ENCODE peak calls at places on chromosomes 6 and 20, in seven cellular contexts. Z is HFFc6; H is activated CD4-positive, alpha-beta T cell treated with anti-CD3 and anti-CD28 coated beads, Interleukin-2, amount 50 U/mL, for 1 hour; V is AG04449; S is NCI-H69; D is Kasumi-1; K is A172. G is an unnamed sample.

GRCh38 chr20:24607402-24607801 is 138.0 kb downstream of the SYNDIG1 start:
- DNase-seq in V (no peak), Z (no peak), S (no peak), D (no peak), K (no peak), H (no peak), G (no peak)

GRCh38 chr6:15088904-15089568 is 156.8 kb upstream of the JARID2 start:
- DNase-seq in V (no peak), H (no peak), K (peak), S (peak), D (no peak), Z (no peak), G (no peak)

GRCh38 chr6:21826031-21826430 is 232.5 kb downstream of the SOX4 start:
- DNase-seq in H (no peak), K (peak), Z (no peak), D (no peak), V (no peak), S (no peak), G (no peak)

GRCh38 chr6:16639689-16640480 is 121.4 kb downstream of the ATXN1 start:
- DNase-seq in S (no peak), Z (peak), V (no peak), H (no peak), D (no peak), K (peak), G (no peak)

GRCh38 chr6:7633361-7633760 is 43.4 kb downstream of the SNRNP48 start:
- DNase-seq in H (no peak), D (no peak), K (peak), V (no peak), Z (no peak), S (peak), G (no peak)

GRCh38 chr6:153790881-153791473 is 248.1 kb upstream of the OPRM1 start:
- DNase-seq in H (no peak), S (peak), K (peak), D (peak), Z (no peak), V (no peak), G (peak)

GRCh38 chr6:123598011-123598410 is 38.7 kb downstream of the TRDN start:
- DNase-seq in H (no peak), K (no peak), V (no peak), Z (no peak), D (no peak), S (no peak), G (no peak)

GRCh38 chr6:146851837-146852236 is 253.1 kb downstream of the ADGB start:
- DNase-seq in D (no peak), V (peak), S (no peak), K (peak), H (no peak), Z (peak), G (no peak)

GRCh38 chr20:30812739-30813411 is 444.6 kb upstream of the DEFB115 start:
- DNase-seq in S (no peak), H (no peak), D (no peak), V (no peak), K (no peak), Z (no peak), G (no peak)

GRCh38 chr6:25279748-25280616 is 808 bp downstream of the CARMIL1 start:
- DNase-seq in D (no peak), K (peak), Z (no peak), V (no peak), S (peak), H (peak), G (no peak)

GRCh38 chr6:98477231-98477630 is 357.1 kb upstream of the POU3F2 start:
- DNase-seq in K (no peak), Z (no peak), V (no peak), D (no peak), H (no peak), S (no peak), G (no peak)

GRCh38 chr6:117309069-117309468 is 43.7 kb downstream of the VGLL2 start:
- DNase-seq in V (no peak), S (no peak), K (no peak), D (no peak), H (no peak), Z (no peak), G (no peak)

GRCh38 chr20:35555951-35556645 is 14.2 kb downstream of the ERGIC3 start:
- DNase-seq in S (no peak), D (no peak), Z (no peak), V (no peak), K (no peak), H (no peak), G (no peak)

G was measured in NAMALWA.